ENCODE peak calls at places on chromosomes 7 and 10, in eight cellular contexts. O is WERI-Rb-1, Y is body of pancreas, I is mucosa of descending colon, T is bronchial epithelial cell, B is lower leg skin, R is cardiac fibroblast, L is suprapubic skin. J is an unnamed sample.

GRCh38 chr10:96637709-96638108 is 50.9 kb upstream of the TM9SF3 start:
- DNase-seq in O (no peak), Y (no peak), I (no peak), T (no peak), B (no peak), R (no peak), L (no peak), J (no peak)

GRCh38 chr7:25478925-25479324 is 250.6 kb upstream of the NPVF start:
- DNase-seq in O (no peak), Y (no peak), I (no peak), T (peak), B (no peak), R (no peak), L (no peak), J (no peak)

GRCh38 chr10:86942441-86943315 is 14.7 kb downstream of the MMRN2 start:
- DNase-seq in O (no peak), Y (no peak), I (peak), T (no peak), B (no peak), R (no peak), L (peak), J (no peak)

GRCh38 chr7:1542841-1543747 is 12.6 kb downstream of the MAFK start:
- DNase-seq in O (peak), Y (no peak), I (no peak), T (no peak), B (no peak), R (no peak), L (no peak), J (no peak)

GRCh38 chr10:123573236-123574147 is 92.7 kb upstream of the GPR26 start:
- DNase-seq in O (peak), Y (peak), I (peak), T (peak), B (peak), R (peak), L (no peak), J (peak)

GRCh38 chr7:121000091-121000983 is 11.8 kb downstream of the CPED1 start:
- DNase-seq in O (no peak), Y (no peak), I (no peak), T (no peak), B (no peak), R (peak), L (no peak), J (peak)

GRCh38 chr7:106282374-106282773 is 2.4 kb downstream of the NAMPT start:
- DNase-seq in O (no peak), Y (no peak), I (no peak), T (no peak), B (no peak), R (no peak), L (no peak), J (peak)

GRCh38 chr10:126175586-126176258 is 212.6 kb downstream of the ADAM12 start:
- DNase-seq in O (no peak), Y (no peak), I (no peak), T (peak), B (no peak), R (no peak), L (no peak), J (no peak)

GRCh38 chr7:18475488-18475887 is 20.1 kb upstream of the HDAC9 start:
- DNase-seq in O (no peak), Y (no peak), I (no peak), T (no peak), B (no peak), R (no peak), L (no peak), J (no peak)

GRCh38 chr10:80686734-80687561 is 149.2 kb downstream of the SH2D4B start:
- DNase-seq in O (no peak), Y (no peak), I (no peak), T (no peak), B (no peak), R (no peak), L (no peak), J (no peak)

GRCh38 chr7:44215531-44215930 is 14.8 kb downstream of the YKT6 start:
- DNase-seq in O (no peak), Y (no peak), I (peak), T (no peak), B (no peak), R (no peak), L (peak), J (no peak)

GRCh38 chr10:47179291-47179647 is 120.7 kb upstream of the GDF10 start:
- DNase-seq in O (no peak), Y (no peak), I (no peak), T (no peak), B (no peak), R (no peak), L (no peak), J (no peak)

GRCh38 chr10:43890124-43890523 is 241.4 kb upstream of the ZNF32 start:
- DNase-seq in O (no peak), Y (no peak), I (no peak), T (peak), B (no peak), R (peak), L (no peak), J (peak)

GRCh38 chr7:120272896-120273475 is at the start of gene KCND2:
- DNase-seq in O (peak), Y (no peak), I (no peak), T (no peak), B (no peak), R (no peak), L (no peak), J (peak)

GRCh38 chr7:150408393-150409299 is 29.5 kb downstream of the ZNF775 start:
- DNase-seq in O (no peak), Y (no peak), I (no peak), T (no peak), B (no peak), R (no peak), L (peak), J (no peak)

GRCh38 chr10:89458760-89459159 is 44.4 kb downstream of the IFIT5 start:
- DNase-seq in O (no peak), Y (no peak), I (no peak), T (no peak), B (no peak), R (peak), L (no peak), J (no peak)

GRCh38 chr10:62916157-62916603 is 100.0 kb upstream of the EGR2 start:
- DNase-seq in O (no peak), Y (no peak), I (no peak), T (peak), B (no peak), R (peak), L (no peak), J (peak)

GRCh38 chr10:29157321-29157720 is 131.5 kb upstream of the LYZL1 start:
- DNase-seq in O (no peak), Y (no peak), I (no peak), T (no peak), B (no peak), R (no peak), L (no peak), J (no peak)

DNA sequence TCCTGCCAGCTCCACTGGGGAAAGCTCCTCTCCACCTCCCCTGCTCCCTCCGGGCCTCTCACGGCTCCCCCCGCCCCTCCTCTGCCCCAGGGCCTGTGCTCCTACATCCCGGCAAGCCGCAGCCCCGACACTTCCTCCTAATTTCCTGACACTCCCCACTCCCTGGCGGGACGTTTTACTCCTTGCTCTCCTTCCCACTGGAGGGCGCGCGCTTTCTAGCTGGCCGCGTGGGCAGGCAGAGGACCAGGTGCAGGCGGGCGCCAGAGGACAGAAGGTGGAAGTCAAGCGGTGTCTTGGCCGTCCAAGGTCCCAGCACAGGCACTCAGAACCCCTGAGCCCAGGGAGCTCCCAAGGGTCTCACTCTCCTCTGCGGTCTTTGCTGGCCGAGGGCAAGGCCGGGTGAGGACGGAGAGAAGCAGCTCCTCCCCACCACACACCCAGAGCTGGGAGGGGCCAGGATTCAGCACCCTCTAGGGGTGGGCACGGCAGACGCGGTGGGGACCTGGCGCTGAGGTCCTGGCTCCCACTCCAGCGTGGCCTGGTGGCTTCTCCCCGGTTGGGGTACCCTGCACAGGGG is 19.1 kb downstream of the ADAM8 start:
- DNase-seq in O (peak), Y (peak), I (peak), T (peak), B (peak), R (peak), L (no peak), J (peak)
- H3K4me3 ChIP-seq in O (no peak), Y (no peak), I (no peak), T (no peak), B (no peak), R (no peak), L (peak), J (no peak)

GRCh38 chr7:92242972-92243371 is 2.7 kb downstream of the KRIT1 start:
- DNase-seq in O (no peak), Y (no peak), I (no peak), T (no peak), B (no peak), R (no peak), L (no peak), J (no peak)

GRCh38 chr7:92250603-92251002 is 4.8 kb downstream of the ANKIB1 start:
- DNase-seq in O (no peak), Y (no peak), I (no peak), T (no peak), B (no peak), R (no peak), L (no peak), J (no peak)

GRCh38 chr7:92244803-92245486 is 769 bp downstream of the KRIT1 start:
- DNase-seq in O (no peak), Y (no peak), I (no peak), T (no peak), B (no peak), R (peak), L (no peak), J (no peak)

GRCh38 chr7:92246363-92247101 is 758 bp downstream of the ANKIB1 start:
- DNase-seq in O (peak), Y (peak), I (peak), T (peak), B (no peak), R (peak), L (no peak), J (no peak)

DNA sequence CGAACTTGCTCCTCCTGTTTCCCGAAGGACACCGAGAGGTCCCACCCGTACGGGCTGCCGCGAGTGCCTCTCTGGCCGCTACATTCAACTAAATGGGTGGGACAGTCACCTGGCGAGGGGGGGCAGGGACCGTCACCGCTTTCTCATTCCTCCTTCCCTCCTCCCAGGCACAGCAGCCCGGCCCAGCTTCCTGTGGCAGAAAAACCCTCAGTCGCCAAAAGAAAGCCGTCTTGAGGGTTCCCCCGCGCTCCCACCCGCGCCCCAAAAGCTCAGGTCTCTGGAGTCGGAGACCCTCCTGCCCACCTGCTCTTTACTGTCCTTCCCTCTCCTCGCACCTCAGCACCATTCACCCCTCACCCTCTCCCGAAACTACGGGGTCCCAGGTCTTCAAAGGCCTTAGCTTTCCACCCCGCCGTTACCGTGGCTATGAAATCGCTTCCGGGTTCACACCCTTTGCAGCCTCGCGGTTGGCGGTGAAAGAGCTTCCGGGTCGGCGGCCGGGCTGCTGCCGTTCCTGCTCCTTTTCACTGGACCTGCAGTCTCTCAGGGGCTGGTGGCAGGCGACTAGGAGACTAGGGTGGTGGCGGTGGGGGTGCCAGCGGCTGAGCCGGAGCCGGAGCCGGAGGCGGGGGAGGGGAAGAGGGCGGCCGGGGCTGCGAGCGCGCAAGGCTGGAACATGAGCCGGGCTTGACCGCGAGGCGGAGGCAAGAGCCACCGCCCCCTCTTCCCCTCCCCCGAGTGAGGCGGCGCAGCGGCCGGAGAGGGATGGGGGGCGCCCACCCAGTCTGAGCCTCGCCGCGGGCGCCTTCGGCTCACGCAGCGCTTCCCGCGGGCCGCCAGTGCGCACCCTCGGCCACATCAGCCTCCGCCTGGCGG is at the start of the genes ANKIB1 and KRIT1:
- DNase-seq in O (peak), Y (peak), I (peak), T (peak), B (peak), R (peak), L (peak), J (peak)
- TF ChIP-seq CTCF in O (peak), Y (no peak), I (no peak), T (peak), B (no peak), R (no peak), L (no peak), J (no peak)

GRCh38 chr10:73867126-73867807 is 7.1 kb downstream of the CAMK2G start:
- DNase-seq in O (peak), Y (no peak), I (no peak), T (no peak), B (no peak), R (no peak), L (no peak), J (no peak)

GRCh38 chr10:73864229-73864628 is 10.1 kb downstream of the CAMK2G start:
- DNase-seq in O (no peak), Y (no peak), I (no peak), T (no peak), B (no peak), R (no peak), L (no peak), J (no peak)

GRCh38 chr10:73865107-73865458 is 9.3 kb downstream of the CAMK2G start:
- DNase-seq in O (no peak), Y (no peak), I (no peak), T (no peak), B (no peak), R (no peak), L (no peak), J (no peak)

GRCh38 chr10:73866621-73867020 is 7.7 kb downstream of the CAMK2G start:
- DNase-seq in O (peak), Y (no peak), I (no peak), T (no peak), B (no peak), R (no peak), L (no peak), J (no peak)

GRCh38 chr10:73865459-73866442 is 8.6 kb downstream of the CAMK2G start:
- DNase-seq in O (no peak), Y (no peak), I (peak), T (no peak), B (no peak), R (no peak), L (no peak), J (no peak)
- H3K4me3 ChIP-seq in O (no peak), Y (no peak), I (no peak), T (no peak), B (no peak), R (no peak), L (no peak), J (no peak)

GRCh38 chr7:78587443-78588044 is 789.0 kb downstream of the PHTF2 start:
- DNase-seq in O (peak), Y (no peak), I (no peak), T (no peak), B (no peak), R (peak), L (no peak), J (peak)
- TF ChIP-seq CTCF in O (peak), Y (peak), I (no peak), T (peak), B (no peak), R (peak), L (no peak), J (peak)

DNA sequence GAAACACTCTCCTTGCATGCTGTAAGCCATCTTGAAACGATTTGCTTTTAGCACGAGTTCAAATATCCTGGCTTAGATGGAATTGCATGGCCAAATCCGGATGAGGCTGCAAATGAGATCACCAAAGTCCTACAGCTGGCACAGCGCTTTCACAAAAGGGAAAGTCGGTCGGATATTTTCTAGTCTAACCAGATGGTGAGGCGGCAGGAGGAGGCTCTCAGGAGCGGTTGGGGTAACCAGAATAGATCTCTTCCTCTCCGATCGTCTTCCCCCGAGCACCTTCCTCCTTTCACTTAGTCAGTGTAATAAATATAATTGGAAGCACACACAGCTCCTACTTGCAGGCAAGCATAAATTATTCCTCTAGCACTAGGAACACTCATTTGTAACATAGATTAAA is 857.6 kb downstream of the TYW1 start:
- DNase-seq in O (peak), Y (no peak), I (no peak), T (no peak), B (no peak), R (no peak), L (no peak), J (no peak)
- H3K4me3 ChIP-seq in O (no peak), Y (no peak), I (no peak), T (no peak), B (no peak), R (no peak), L (no peak), J (no peak)

GRCh38 chr7:141915565-141915964 is 634 bp upstream of the OR9A4 start:
- DNase-seq in O (no peak), Y (peak), I (peak), T (peak), B (no peak), R (peak), L (no peak), J (no peak)
- TF ChIP-seq CTCF in O (no peak), Y (no peak), I (no peak), T (no peak), B (no peak), R (no peak), L (no peak), J (no peak)

DNA sequence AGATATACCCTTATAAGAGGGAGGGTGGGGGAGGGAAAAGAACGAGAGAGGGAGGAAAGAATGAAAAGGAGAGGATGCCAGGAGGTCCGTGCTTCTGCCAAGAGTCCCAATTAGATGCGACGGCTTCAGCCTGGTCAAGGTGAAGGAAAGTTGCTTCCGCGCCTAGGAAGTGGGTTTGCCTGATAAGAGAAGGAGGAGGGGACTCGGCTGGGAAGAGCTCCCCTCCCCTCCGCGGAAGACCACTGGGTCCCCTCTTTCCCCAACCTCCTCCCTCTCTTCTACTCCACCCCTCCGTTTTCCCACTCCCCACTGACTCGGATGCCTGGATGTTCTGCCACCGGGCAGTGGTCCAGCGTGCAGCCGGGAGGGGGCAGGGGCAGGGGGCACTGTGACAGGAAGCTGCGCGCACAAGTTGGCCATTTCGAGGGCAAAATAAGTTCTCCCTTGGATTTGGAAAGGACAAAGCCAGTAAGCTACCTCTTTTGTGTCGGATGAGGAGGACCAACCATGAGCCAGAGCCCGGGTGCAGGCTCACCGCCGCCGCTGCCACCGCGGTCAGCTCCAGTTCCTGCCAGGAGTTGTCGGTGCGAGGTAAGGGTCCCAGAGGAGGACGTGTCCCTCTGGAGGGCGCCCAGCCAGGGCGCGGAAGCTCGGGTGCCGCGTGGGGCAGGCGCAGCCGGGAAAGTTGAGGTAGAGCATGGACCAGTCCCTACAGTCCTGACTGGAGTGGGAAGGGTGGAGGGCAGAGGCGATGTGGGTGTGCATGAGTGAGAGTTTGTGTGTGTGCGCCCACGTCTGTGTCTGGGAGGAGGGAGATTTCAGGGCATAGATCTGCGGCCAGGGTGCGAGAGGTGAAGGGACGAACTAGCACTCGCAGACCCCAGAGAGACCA is 819 bp downstream of the GRM3 start:
- DNase-seq in O (no peak), Y (no peak), I (peak), T (no peak), B (no peak), R (no peak), L (no peak), J (no peak)
- H3K4me3 ChIP-seq in O (peak), Y (no peak), I (no peak), T (no peak), B (no peak), R (no peak), L (peak), J (no peak)